ENCODE peak calls at places on chromosome 4, in four cellular contexts. One of them, this sample, is unnamed.
A peak's percentile ranks its signal among the peaks of the same experiment; 100 is the strongest.

GRCh38 chr4:3364634-3365314 is 72.0 kb downstream of the RGS12 start:
- DNase-seq in AG10803: no peak
- DNase-seq in mammary epithelial cell: no peak
- DNase-seq in coronary artery: peak; percentile 62
- DNase-seq in this sample: no peak

GRCh38 chr4:147865926-147866325 is 134.0 kb downstream of the ARHGAP10 start:
- DNase-seq in mammary epithelial cell: no peak
- DNase-seq in coronary artery: no peak
- DNase-seq in AG10803: no peak
- DNase-seq in this sample: no peak

GRCh38 chr4:14856076-14856926 is 146.0 kb upstream of the CPEB2 start:
- DNase-seq in coronary artery: peak; percentile 81
- DNase-seq in mammary epithelial cell: peak; percentile 100
- DNase-seq in AG10803: peak; percentile 93
- DNase-seq in this sample: peak; percentile 91

GRCh38 chr4:29970626-29971025 is 749.5 kb upstream of the PCDH7 start:
- DNase-seq in coronary artery: no peak
- DNase-seq in mammary epithelial cell: no peak
- DNase-seq in AG10803: no peak
- DNase-seq in this sample: no peak

GRCh38 chr4:103095080-103095479 is 4.6 kb downstream of the BDH2 start:
- DNase-seq in coronary artery: no peak
- DNase-seq in AG10803: no peak
- DNase-seq in mammary epithelial cell: no peak
- DNase-seq in this sample: no peak

GRCh38 chr4:54384563-54384962 is 155.5 kb downstream of the PDGFRA start:
- DNase-seq in coronary artery: no peak
- DNase-seq in mammary epithelial cell: peak; percentile 14
- DNase-seq in AG10803: peak; percentile 66
- DNase-seq in this sample: no peak

GRCh38 chr4:24837781-24838180 is 42.4 kb downstream of the SOD3 start:
- DNase-seq in AG10803: no peak
- DNase-seq in coronary artery: no peak
- DNase-seq in mammary epithelial cell: no peak
- DNase-seq in this sample: no peak

GRCh38 chr4:7538518-7538917 is 103.8 kb upstream of the PSAPL1 start:
- DNase-seq in AG10803: no peak
- DNase-seq in mammary epithelial cell: no peak
- DNase-seq in coronary artery: no peak
- DNase-seq in this sample: no peak

GRCh38 chr4:139857021-139857420 is 191.4 kb downstream of the MGST2 start:
- DNase-seq in AG10803: no peak
- DNase-seq in coronary artery: no peak
- DNase-seq in mammary epithelial cell: no peak
- DNase-seq in this sample: no peak

GRCh38 chr4:117327491-117327890 is 242.1 kb upstream of the TRAM1L1 start:
- DNase-seq in coronary artery: no peak
- DNase-seq in mammary epithelial cell: peak; percentile 52
- DNase-seq in AG10803: no peak
- DNase-seq in this sample: no peak

GRCh38 chr4:61373901-61374611 is 173.9 kb downstream of the ADGRL3 start:
- DNase-seq in coronary artery: no peak
- DNase-seq in AG10803: no peak
- DNase-seq in mammary epithelial cell: peak; percentile 61
- DNase-seq in this sample: no peak

GRCh38 chr4:84685105-84685504 is 102.2 kb downstream of the CDS1 start:
- DNase-seq in AG10803: no peak
- DNase-seq in mammary epithelial cell: no peak
- DNase-seq in coronary artery: no peak
- DNase-seq in this sample: no peak

GRCh38 chr4:184016742-184017668 is 111.9 kb downstream of the STOX2 start:
- DNase-seq in AG10803: no peak
- DNase-seq in coronary artery: no peak
- DNase-seq in mammary epithelial cell: no peak
- DNase-seq in this sample: no peak

GRCh38 chr4:137203601-137204000 is 328.7 kb downstream of the PCDH18 start:
- DNase-seq in coronary artery: no peak
- DNase-seq in mammary epithelial cell: no peak
- DNase-seq in AG10803: peak; percentile 84
- DNase-seq in this sample: no peak

GRCh38 chr4:43331226-43332078 is 438.9 kb downstream of the GRXCR1 start:
- DNase-seq in AG10803: peak; percentile 39
- DNase-seq in mammary epithelial cell: peak; percentile 78
- DNase-seq in coronary artery: no peak
- DNase-seq in this sample: peak; percentile 35

GRCh38 chr4:24470681-24471622 is 113.4 kb downstream of the DHX15 start:
- DNase-seq in AG10803: peak; percentile 22
- DNase-seq in coronary artery: no peak
- DNase-seq in mammary epithelial cell: peak; percentile 35
- DNase-seq in this sample: no peak

GRCh38 chr4:6198278-6198677 is 2.1 kb downstream of the JAKMIP1 start:
- DNase-seq in coronary artery: no peak
- DNase-seq in AG10803: no peak
- DNase-seq in mammary epithelial cell: no peak
- DNase-seq in this sample: no peak

GRCh38 chr4:97720869-97721432 is 422.3 kb downstream of the STPG2 start:
- DNase-seq in coronary artery: no peak
- DNase-seq in AG10803: no peak
- DNase-seq in mammary epithelial cell: peak; percentile 37
- DNase-seq in this sample: no peak

GRCh38 chr4:127783026-127783769 is 1.1 kb downstream of the HSPA4L start:
- DNase-seq in coronary artery: peak; percentile 88
- DNase-seq in AG10803: peak; percentile 49
- DNase-seq in mammary epithelial cell: peak; percentile 99
- DNase-seq in this sample: peak; percentile 90

GRCh38 chr4:101211146-101211553 is 136.2 kb downstream of the PPP3CA start:
- DNase-seq in mammary epithelial cell: peak; percentile 73
- DNase-seq in coronary artery: no peak
- DNase-seq in AG10803: no peak
- DNase-seq in this sample: no peak

GRCh38 chr4:33837043-33837442 is 2407.3 kb downstream of the ARAP2 start:
- DNase-seq in mammary epithelial cell: peak; percentile 28
- DNase-seq in coronary artery: no peak
- DNase-seq in AG10803: peak; percentile 83
- DNase-seq in this sample: no peak

GRCh38 chr4:44580231-44580630 is 71.2 kb downstream of the YIPF7 start:
- DNase-seq in mammary epithelial cell: no peak
- DNase-seq in coronary artery: no peak
- DNase-seq in AG10803: no peak
- DNase-seq in this sample: no peak

GRCh38 chr4:111512081-111512774 is 633.0 kb upstream of the FAM241A start:
- DNase-seq in AG10803: peak; percentile 91
- DNase-seq in coronary artery: no peak
- DNase-seq in mammary epithelial cell: peak; percentile 51
- DNase-seq in this sample: peak; percentile 33

GRCh38 chr4:162274354-162274753 is 110.6 kb upstream of the FSTL5 start:
- DNase-seq in mammary epithelial cell: peak; percentile 36
- DNase-seq in coronary artery: no peak
- DNase-seq in AG10803: no peak
- DNase-seq in this sample: no peak

GRCh38 chr4:151709071-151709470 is 51.7 kb downstream of the GATB start:
- DNase-seq in mammary epithelial cell: no peak
- DNase-seq in AG10803: no peak
- DNase-seq in coronary artery: peak; percentile 26
- DNase-seq in this sample: no peak

GRCh38 chr4:151698213-151698612 is 62.6 kb downstream of the GATB start:
- DNase-seq in mammary epithelial cell: no peak
- DNase-seq in AG10803: no peak
- DNase-seq in coronary artery: no peak
- DNase-seq in this sample: no peak

GRCh38 chr4:151700566-151701316 is 60.1 kb downstream of the GATB start:
- DNase-seq in mammary epithelial cell: no peak
- DNase-seq in AG10803: no peak
- DNase-seq in coronary artery: no peak
- DNase-seq in this sample: no peak

DNA sequence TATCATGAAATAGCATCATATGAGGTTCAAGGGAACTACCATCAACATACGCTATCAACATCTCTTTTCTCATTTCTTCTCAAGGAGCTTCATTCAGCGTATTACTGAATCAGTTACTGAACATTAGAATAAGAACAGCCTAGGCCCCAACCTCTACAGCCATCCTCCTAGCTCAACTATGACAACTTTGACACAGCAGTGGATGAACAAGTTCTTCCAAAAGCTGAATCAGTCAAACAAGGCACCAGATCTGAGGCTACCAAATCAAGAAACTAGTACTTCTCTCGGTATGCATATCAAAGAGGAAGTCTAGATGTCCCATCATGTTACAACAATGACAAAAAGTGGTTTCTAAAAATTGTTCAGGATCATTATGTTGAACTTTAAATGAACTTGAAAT is 57.4 kb downstream of the GATB start:
- DNase-seq in AG10803: no peak
- DNase-seq in mammary epithelial cell: no peak
- DNase-seq in coronary artery: no peak
- DNase-seq in this sample: no peak
- H3K4me3 ChIP-seq in AG10803: no peak overlapping the region
- H3K4me3 ChIP-seq in mammary epithelial cell: no peak overlapping the region
- H3K4me3 ChIP-seq in coronary artery: no peak overlapping the region
- H3K4me3 ChIP-seq in this sample: no peak overlapping the region

GRCh38 chr4:132227349-132228165 is 921.5 kb upstream of the PCDH10 start:
- DNase-seq in mammary epithelial cell: peak; percentile 9
- DNase-seq in coronary artery: no peak
- DNase-seq in AG10803: peak; percentile 3
- DNase-seq in this sample: no peak
- TF ChIP-seq CTCF in mammary epithelial cell: no peak
- TF ChIP-seq CTCF in coronary artery: no peak
- TF ChIP-seq CTCF in AG10803: peak; percentile 37
- TF ChIP-seq CTCF in this sample: peak; percentile 62

DNA sequence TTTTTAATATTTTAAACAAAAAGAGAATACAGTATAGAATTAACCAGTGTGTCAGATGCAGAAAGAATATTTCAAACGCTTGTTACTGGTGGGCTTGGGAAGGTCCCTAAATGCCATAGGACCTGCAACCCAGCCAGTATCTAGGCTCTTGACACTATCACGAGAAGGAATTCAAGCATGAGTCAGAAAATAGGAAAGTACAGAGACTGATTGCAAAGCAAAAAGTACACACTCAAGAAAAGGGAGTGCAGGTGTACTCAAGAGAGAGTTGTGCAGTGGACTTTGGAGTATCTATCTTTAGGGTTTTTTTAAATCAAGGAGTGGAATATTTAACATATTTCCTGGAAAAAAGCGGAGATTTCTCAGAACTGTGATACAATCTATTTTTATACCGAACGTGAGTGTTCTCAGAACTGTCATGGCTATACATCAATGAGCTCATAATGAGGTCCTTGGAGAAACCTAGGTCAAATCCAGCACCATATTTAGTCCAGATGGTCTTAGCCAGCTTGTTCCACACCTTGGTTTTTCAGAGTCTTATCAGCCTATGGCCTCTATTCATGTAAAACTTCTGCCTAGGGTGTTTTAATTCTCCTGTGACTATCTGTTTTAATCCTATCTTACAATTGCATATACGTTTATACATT is 291.8 kb upstream of the FAT4 start:
- DNase-seq in AG10803: no peak
- DNase-seq in mammary epithelial cell: no peak
- DNase-seq in coronary artery: no peak
- DNase-seq in this sample: no peak
- H3K4me3 ChIP-seq in AG10803: no peak overlapping the region
- H3K4me3 ChIP-seq in mammary epithelial cell: no peak overlapping the region
- H3K4me3 ChIP-seq in coronary artery: no peak overlapping the region
- H3K4me3 ChIP-seq in this sample: no peak overlapping the region

GRCh38 chr4:163590609-163591264 is 96.2 kb downstream of the TMA16 start:
- DNase-seq in mammary epithelial cell: peak; percentile 18
- DNase-seq in AG10803: no peak
- DNase-seq in coronary artery: no peak
- DNase-seq in this sample: no peak

GRCh38 chr4:163592207-163592606 is 97.7 kb downstream of the TMA16 start:
- DNase-seq in mammary epithelial cell: no peak
- DNase-seq in coronary artery: no peak
- DNase-seq in AG10803: no peak
- DNase-seq in this sample: no peak

GRCh38 chr4:163587867-163588266 is 93.4 kb downstream of the TMA16 start:
- DNase-seq in coronary artery: no peak
- DNase-seq in AG10803: no peak
- DNase-seq in mammary epithelial cell: no peak
- DNase-seq in this sample: no peak

GRCh38 chr4:163590103-163590502 is 95.6 kb downstream of the TMA16 start:
- DNase-seq in AG10803: no peak
- DNase-seq in coronary artery: no peak
- DNase-seq in mammary epithelial cell: no peak
- DNase-seq in this sample: no peak

GRCh38 chr4:163591614-163592020 is 97.1 kb downstream of the TMA16 start:
- DNase-seq in coronary artery: no peak
- DNase-seq in AG10803: no peak
- DNase-seq in mammary epithelial cell: no peak
- DNase-seq in this sample: no peak
- TF ChIP-seq CTCF in coronary artery: no peak
- TF ChIP-seq CTCF in AG10803: no peak
- TF ChIP-seq CTCF in mammary epithelial cell: no peak
- TF ChIP-seq CTCF in this sample: no peak

GRCh38 chr4:26275261-26275660 is 45.6 kb upstream of the RBPJ start:
- DNase-seq in coronary artery: no peak
- DNase-seq in AG10803: no peak
- DNase-seq in mammary epithelial cell: no peak
- DNase-seq in this sample: no peak
- H3K4me3 ChIP-seq in coronary artery: no peak overlapping the region
- H3K4me3 ChIP-seq in AG10803: no peak overlapping the region
- H3K4me3 ChIP-seq in mammary epithelial cell: no peak overlapping the region
- H3K4me3 ChIP-seq in this sample: no peak overlapping the region

GRCh38 chr4:73021634-73022033 is 47.9 kb downstream of the COX18 start:
- DNase-seq in AG10803: peak; percentile 34
- DNase-seq in mammary epithelial cell: peak; percentile 34
- DNase-seq in coronary artery: no peak
- DNase-seq in this sample: no peak
- TF ChIP-seq CTCF in AG10803: peak; percentile 42
- TF ChIP-seq CTCF in mammary epithelial cell: peak; percentile 37
- TF ChIP-seq CTCF in coronary artery: no peak
- TF ChIP-seq CTCF in this sample: peak; percentile 32

This sample was measured in keratinocyte.